ENCODE peak calls at places on chromosome 9, in four cellular contexts. M, O, A and Z are unnamed samples.

GRCh38 chr9:134730011-134730760 is 88.6 kb downstream of the COL5A1 start:
- DNase-seq in O (no peak), M (no peak), A (no peak), Z (no peak)

GRCh38 chr9:126702501-126703329 is 89.0 kb downstream of the LMX1B start:
- DNase-seq in O (peak), A (no peak), M (peak), Z (peak)

GRCh38 chr9:121620777-121621437 is 30.5 kb upstream of the DAB2IP start:
- DNase-seq in A (no peak), M (peak), O (peak), Z (peak)

GRCh38 chr9:112699230-112699629 is 18.7 kb downstream of the INIP start:
- DNase-seq in M (no peak), A (no peak), O (no peak), Z (no peak)

GRCh38 chr9:77945798-77946197 is 85.8 kb downstream of the GNAQ start:
- DNase-seq in M (no peak), A (no peak), O (no peak), Z (no peak)

GRCh38 chr9:124342946-124343485 is 72.2 kb downstream of the PSMB7 start:
- DNase-seq in O (no peak), A (no peak), M (no peak), Z (no peak)

GRCh38 chr9:113233146-113233545 is 11.8 kb downstream of the SLC31A1 start:
- DNase-seq in A (no peak), O (no peak), M (no peak), Z (no peak)

GRCh38 chr9:137606734-137607138 is 1.2 kb downstream of the ARRDC1 start:
- DNase-seq in A (no peak), M (no peak), O (no peak), Z (no peak)

GRCh38 chr9:129559506-129559881 is 61.4 kb downstream of the C9orf50 start:
- DNase-seq in A (no peak), M (no peak), O (no peak), Z (no peak)

GRCh38 chr9:114852050-114852594 is 46.3 kb upstream of the TNFSF15 start:
- DNase-seq in M (no peak), A (no peak), O (no peak), Z (no peak)

GRCh38 chr9:136671254-136671614 is 8.5 kb downstream of the EGFL7 start:
- DNase-seq in M (no peak), A (no peak), O (no peak), Z (no peak)

GRCh38 chr9:101274971-101275670 is 109.7 kb downstream of the BAAT start:
- DNase-seq in A (no peak), M (no peak), O (no peak), Z (no peak)

GRCh38 chr9:106892632-106893031 is 29.7 kb downstream of the ZNF462 start:
- DNase-seq in M (peak), O (no peak), A (peak), Z (peak)

GRCh38 chr9:17135578-17135904 is 701 bp downstream of the CNTLN start:
- DNase-seq in O (no peak), M (no peak), A (no peak), Z (no peak)

GRCh38 chr9:109940536-109940935 is 160.5 kb downstream of the PALM2AKAP2 start:
- DNase-seq in O (no peak), M (no peak), A (no peak), Z (no peak)

GRCh38 chr9:97510797-97511761 is 9.6 kb downstream of the TMOD1 start:
- DNase-seq in M (no peak), A (no peak), O (peak), Z (no peak)

GRCh38 chr9:136886610-136887597 is 588 bp downstream of the TRAF2 start:
- DNase-seq in M (peak), A (no peak), O (peak), Z (peak)

GRCh38 chr9:108245331-108245730 is 610.5 kb downstream of the ACTL7B start:
- DNase-seq in M (no peak), A (no peak), O (no peak), Z (no peak)

GRCh38 chr9:81637276-81637675 is 52.1 kb downstream of the TLE1 start:
- DNase-seq in O (no peak), A (no peak), M (no peak), Z (no peak)

GRCh38 chr9:70987986-70988385 is 133.4 kb downstream of the TRPM3 start:
- DNase-seq in M (no peak), A (no peak), O (no peak), Z (no peak)

GRCh38 chr9:125564641-125565040 is 142.4 kb downstream of the MAPKAP1 start:
- DNase-seq in A (no peak), M (no peak), O (no peak), Z (no peak)

GRCh38 chr9:109821711-109822110 is 41.7 kb downstream of the PALM2AKAP2 start:
- DNase-seq in A (no peak), M (no peak), O (no peak), Z (no peak)

GRCh38 chr9:120091206-120091605 is 488.8 kb downstream of the CDK5RAP2 start:
- DNase-seq in M (no peak), O (no peak), A (no peak), Z (no peak)

GRCh38 chr9:79129865-79130480 is 441.8 kb upstream of the TLE4 start:
- DNase-seq in A (no peak), M (peak), O (peak), Z (peak)

GRCh38 chr9:8266861-8267260 is 467.3 kb upstream of the DMAC1 start:
- DNase-seq in O (no peak), M (no peak), A (no peak), Z (no peak)

GRCh38 chr9:79939819-79940218 is 368.1 kb downstream of the TLE4 start:
- DNase-seq in O (no peak), A (no peak), M (peak), Z (no peak)

GRCh38 chr9:112443200-112443599 is 43.4 kb upstream of the KIAA1958 start:
- DNase-seq in A (no peak), O (no peak), M (no peak), Z (no peak)

GRCh38 chr9:134215709-134216448 is 51.5 kb upstream of the RNU6ATAC start:
- DNase-seq in M (peak), O (no peak), A (no peak), Z (no peak)

GRCh38 chr9:114057161-114057560 is 20.9 kb downstream of the AMBP start:
- DNase-seq in M (no peak), O (no peak), A (no peak), Z (no peak)

GRCh38 chr9:110217656-110218099 is 9.7 kb upstream of the C9orf152 start:
- DNase-seq in M (peak), A (no peak), O (no peak), Z (no peak)

GRCh38 chr9:127828262-127829031 is 25.8 kb downstream of the FPGS start:
- DNase-seq in O (peak), M (no peak), A (peak), Z (peak)

GRCh38 chr9:385818-386398 is 171.2 kb downstream of the DOCK8 start:
- DNase-seq in A (no peak), M (peak), O (peak), Z (peak)

GRCh38 chr9:76415154-76415553 is 20.9 kb upstream of the RFK start:
- DNase-seq in O (no peak), A (no peak), M (no peak), Z (no peak)

GRCh38 chr9:130288393-130288792 is 22.8 kb downstream of the HMCN2 start:
- DNase-seq in O (no peak), M (no peak), A (no peak), Z (no peak)

GRCh38 chr9:21750021-21750735 is 52.3 kb upstream of the MTAP start:
- DNase-seq in A (no peak), O (no peak), M (no peak), Z (no peak)
- TF ChIP-seq TEAD4 in A (no peak), O (no peak), M (no peak), Z (no peak)

GRCh38 chr9:37956423-37956820 is 52.5 kb upstream of the SLC25A51 start:
- DNase-seq in A (no peak), O (no peak), M (no peak), Z (no peak)

GRCh38 chr9:37956904-37957663 is 53.2 kb upstream of the SLC25A51 start:
- DNase-seq in A (no peak), O (peak), M (no peak), Z (no peak)

GRCh38 chr9:37957664-37957953 is 53.7 kb upstream of the SLC25A51 start:
- DNase-seq in O (no peak), M (no peak), A (no peak), Z (no peak)

GRCh38 chr9:37954581-37954981 is 50.7 kb upstream of the SLC25A51 start:
- DNase-seq in M (no peak), A (no peak), O (no peak), Z (no peak)

GRCh38 chr9:37955781-37956422 is 52.0 kb upstream of the SLC25A51 start:
- DNase-seq in A (no peak), O (no peak), M (no peak), Z (no peak)
- TF ChIP-seq TEAD4 in A (no peak), O (no peak), M (no peak), Z (no peak)

DNA sequence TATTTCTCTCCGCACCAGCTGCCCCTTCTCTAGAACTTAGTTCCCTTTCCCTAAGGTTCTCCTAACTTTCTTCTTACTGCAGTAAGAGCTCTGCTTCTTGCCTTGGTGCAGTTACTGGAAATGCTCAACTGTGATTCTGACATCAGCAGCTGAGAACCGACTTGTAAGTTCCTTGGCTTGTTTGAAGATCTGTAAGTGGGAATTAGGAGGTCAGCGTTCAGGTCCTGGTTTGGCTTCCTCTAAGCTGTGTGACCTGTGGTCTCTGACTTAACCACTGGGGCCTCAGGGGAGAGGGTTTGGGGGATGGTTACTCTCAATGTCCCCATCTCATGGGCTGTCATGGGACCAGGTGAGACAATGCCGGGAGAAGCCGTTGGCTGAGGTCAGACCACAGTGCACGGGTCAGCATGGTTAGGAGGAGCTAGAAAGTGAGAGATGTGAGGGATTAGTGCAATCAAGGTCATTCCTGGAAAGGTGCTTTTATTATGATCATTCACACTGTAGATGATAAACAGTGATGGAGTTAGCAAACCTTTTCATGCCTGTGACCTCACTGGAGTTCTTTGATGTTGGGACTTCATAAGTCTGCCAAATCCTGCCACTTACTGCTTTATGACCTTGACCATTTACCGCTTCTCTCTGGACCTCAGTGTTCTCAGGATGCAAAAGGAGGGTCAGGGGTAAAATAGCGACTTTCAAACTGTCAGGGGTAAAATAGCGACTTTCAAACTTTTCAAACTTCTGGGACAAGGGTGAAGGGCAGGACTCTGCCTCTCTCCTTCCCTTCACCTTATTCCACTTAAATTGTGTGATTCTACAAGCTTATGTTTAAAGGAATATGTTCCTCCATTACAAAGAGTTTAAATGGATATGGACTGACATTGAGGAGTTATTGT is 7.3 kb downstream of the PAPPA start:
- DNase-seq in O (no peak), A (no peak), M (no peak), Z (no peak)
- TF ChIP-seq TEAD4 in O (no peak), A (no peak), M (no peak), Z (no peak)

DNA sequence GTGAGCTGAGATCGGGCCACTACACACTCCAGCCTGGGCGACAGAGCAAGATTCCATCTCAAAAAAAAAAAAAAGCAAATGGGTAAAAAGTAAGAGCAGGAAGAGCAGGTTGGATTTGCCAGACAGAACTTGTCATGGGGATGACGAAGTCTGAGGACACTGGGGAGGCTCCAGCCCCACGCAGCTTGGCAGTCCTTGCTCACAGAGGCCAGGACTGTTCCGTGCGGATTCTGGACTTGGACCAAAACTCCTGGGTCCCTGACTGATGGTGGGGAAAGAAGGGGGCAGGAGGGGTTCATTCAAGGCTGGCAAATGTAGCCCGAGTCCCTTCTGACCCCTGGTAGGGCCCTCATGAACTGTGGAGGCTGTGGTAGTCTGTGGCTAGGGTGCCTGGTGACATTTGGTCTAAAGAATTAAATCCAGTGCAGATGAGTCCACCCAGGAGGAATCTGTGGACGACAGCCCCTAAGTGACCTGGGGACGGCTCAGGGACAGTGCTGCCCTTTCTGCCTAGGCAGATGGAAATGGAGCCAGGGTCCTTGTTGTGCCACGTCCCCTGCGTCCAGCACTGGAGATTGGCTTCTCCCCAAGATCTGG is 3.1 kb downstream of the FGD3 start:
- DNase-seq in A (no peak), O (no peak), M (no peak), Z (no peak)
- TF ChIP-seq TEAD4 in A (no peak), O (no peak), M (no peak), Z (no peak)